ENCODE peak calls at places on chromosomes 12 and 14, in nine cellular contexts. P is NCI-H1417 treated with DMSO at 0.1 percent for 48 hours; I is H54; W is stimulated activated CD4-positive, alpha-beta T cell treated with anti-CD3 and anti-CD28 coated beads, Interleukin-2, amount 100 ng/mL, for 48 hours; Z is AG09309; U is activated T-helper 1 cell treated with Interleukin-2 at 50 U/mL for 16 hours; O is hypothalamus; Q is mucosa of descending colon; B is CD4-positive, CD25-positive, alpha-beta regulatory T cell. C is an unnamed sample.

GRCh38 chr12:54603872-54604271 is 15.4 kb upstream of the PPP1R1A start:
- DNase-seq in P (no peak), I (no peak), W (no peak), Z (no peak), U (no peak), O (no peak), Q (no peak), B (no peak), C (no peak)

GRCh38 chr12:75964150-75964549 is 67.4 kb downstream of the PHLDA1 start:
- DNase-seq in P (no peak), I (no peak), W (no peak), Z (no peak), U (no peak), O (no peak), Q (no peak), B (peak; percentile 43), C (peak; percentile 11)

GRCh38 chr14:78595797-78596196 is 425.6 kb downstream of the NRXN3 start:
- DNase-seq in P (no peak), I (no peak), W (no peak), Z (no peak), U (no peak), O (no peak), Q (no peak), B (no peak), C (no peak)

GRCh38 chr14:94366146-94366887 is 22.1 kb downstream of the SERPINA1 start:
- DNase-seq in P (no peak), I (no peak), W (no peak), Z (no peak), U (no peak), O (no peak), Q (no peak), B (no peak), C (no peak)

GRCh38 chr12:47789712-47790489 is 16.9 kb downstream of the SLC48A1 start:
- DNase-seq in P (no peak), I (no peak), W (no peak), Z (no peak), U (no peak), O (no peak), Q (peak; percentile 34), B (no peak), C (no peak)

GRCh38 chr12:77402726-77403125 is 337.4 kb upstream of the E2F7 start:
- DNase-seq in P (peak; percentile 61), I (no peak), W (no peak), Z (peak; percentile 33), U (no peak), O (no peak), Q (no peak), B (no peak), C (no peak)

GRCh38 chr14:90556050-90556477 is 159.2 kb downstream of the CALM1 start:
- DNase-seq in P (no peak), I (no peak), W (no peak), Z (no peak), U (no peak), O (peak; percentile 63), Q (no peak), B (no peak), C (no peak)

GRCh38 chr12:48286665-48287064 is 64.1 kb downstream of the ZNF641 start:
- DNase-seq in P (no peak), I (no peak), W (no peak), Z (no peak), U (no peak), O (no peak), Q (no peak), B (peak; percentile 11), C (no peak)

GRCh38 chr14:59664741-59665140 is 88.1 kb upstream of the CCDC175 start:
- DNase-seq in P (no peak), I (no peak), W (no peak), Z (no peak), U (no peak), O (no peak), Q (no peak), B (no peak), C (no peak)

GRCh38 chr12:111444706-111445310 is 39.1 kb downstream of the SH2B3 start:
- DNase-seq in P (no peak), I (no peak), W (peak; percentile 75), Z (no peak), U (peak; percentile 68), O (peak; percentile 18), Q (peak; percentile 86), B (peak; percentile 95), C (no peak)

GRCh38 chr12:8817856-8818255 is 4.6 kb upstream of the A2ML1 start:
- DNase-seq in P (no peak), I (no peak), W (no peak), Z (no peak), U (no peak), O (no peak), Q (no peak), B (no peak), C (no peak)

GRCh38 chr14:58107947-58108552 is 44.0 kb downstream of the ARMH4 start:
- DNase-seq in P (peak; percentile 18), I (no peak), W (peak; percentile 25), Z (peak; percentile 40), U (no peak), O (peak; percentile 27), Q (no peak), B (peak; percentile 68), C (peak; percentile 4)

GRCh38 chr14:66228267-66228970 is 257.8 kb upstream of the CCDC196 start:
- DNase-seq in P (no peak), I (no peak), W (peak; percentile 10), Z (no peak), U (no peak), O (no peak), Q (no peak), B (peak; percentile 11), C (no peak)

GRCh38 chr12:83958997-83959396 is 953.6 kb downstream of the SLC6A15 start:
- DNase-seq in P (no peak), I (no peak), W (no peak), Z (no peak), U (no peak), O (no peak), Q (no peak), B (no peak), C (no peak)

GRCh38 chr14:38737657-38738056 is 365.4 kb downstream of the SEC23A start:
- DNase-seq in P (no peak), I (no peak), W (no peak), Z (no peak), U (no peak), O (no peak), Q (no peak), B (no peak), C (no peak)

GRCh38 chr14:89137514-89138163 is 279.4 kb downstream of the FOXN3 start:
- DNase-seq in P (no peak), I (peak; percentile 73), W (no peak), Z (peak; percentile 86), U (no peak), O (no peak), Q (peak; percentile 62), B (no peak), C (no peak)

GRCh38 chr12:108757842-108758241 is 26.5 kb upstream of the CORO1C start:
- DNase-seq in P (no peak), I (no peak), W (no peak), Z (no peak), U (no peak), O (no peak), Q (no peak), B (no peak), C (no peak)

GRCh38 chr14:68376067-68376810 is 416.6 kb downstream of the ZFP36L1 start:
- DNase-seq in P (no peak), I (no peak), W (no peak), Z (no peak), U (no peak), O (no peak), Q (no peak), B (no peak), C (no peak)

GRCh38 chr14:37594916-37595808 is at the start of the genes FOXA1 and TTC6:
- DNase-seq in P (peak; percentile 77), I (peak; percentile 26), W (no peak), Z (no peak), U (no peak), O (no peak), Q (peak; percentile 79), B (peak; percentile 35), C (no peak)

GRCh38 chr14:106665814-106666213 is 1139.4 kb downstream of the TMEM121 start:
- DNase-seq in P (no peak), I (no peak), W (peak; percentile 28), Z (no peak), U (no peak), O (no peak), Q (no peak), B (no peak), C (no peak)

GRCh38 chr14:29749327-29749726 is 178.3 kb downstream of the PRKD1 start:
- DNase-seq in P (no peak), I (peak; percentile 11), W (no peak), Z (no peak), U (no peak), O (no peak), Q (no peak), B (no peak), C (no peak)

GRCh38 chr14:54138354-54139038 is 181.9 kb upstream of the BMP4 start:
- DNase-seq in P (no peak), I (no peak), W (no peak), Z (no peak), U (no peak), O (no peak), Q (no peak), B (no peak), C (no peak)

GRCh38 chr12:53999596-54000104 is 311 bp upstream of the HOXC9 start:
- DNase-seq in P (no peak), I (peak; percentile 80), W (no peak), Z (no peak), U (no peak), O (no peak), Q (peak; percentile 20), B (no peak), C (no peak)

GRCh38 chr12:110639336-110640178 is 25.6 kb downstream of the TCTN1 start:
- DNase-seq in P (no peak), I (no peak), W (no peak), Z (peak; percentile 27), U (no peak), O (peak; percentile 8), Q (no peak), B (no peak), C (no peak)

GRCh38 chr14:79278286-79278797 is 933.0 kb downstream of the DIO2 start:
- DNase-seq in P (no peak), I (no peak), W (no peak), Z (no peak), U (no peak), O (no peak), Q (peak; percentile 46), B (no peak), C (no peak)

GRCh38 chr14:52695481-52696091 is at the start of gene ERO1A:
- DNase-seq in P (peak; percentile 33), I (peak; percentile 43), W (peak; percentile 61), Z (peak; percentile 52), U (peak; percentile 47), O (peak; percentile 82), Q (peak; percentile 90), B (peak; percentile 62), C (no peak)

GRCh38 chr12:119964876-119965275 is 24.2 kb upstream of the BICDL1 start:
- DNase-seq in P (no peak), I (no peak), W (no peak), Z (no peak), U (no peak), O (no peak), Q (no peak), B (no peak), C (no peak)

GRCh38 chr12:27272375-27273028 is 28.4 kb downstream of the STK38L start:
- DNase-seq in P (peak; percentile 86), I (no peak), W (no peak), Z (no peak), U (no peak), O (no peak), Q (no peak), B (no peak), C (no peak)

GRCh38 chr14:34078117-34078743 is 127.4 kb upstream of the EGLN3 start:
- DNase-seq in P (no peak), I (no peak), W (no peak), Z (no peak), U (no peak), O (no peak), Q (no peak), B (no peak), C (peak; percentile 52)

GRCh38 chr12:124622764-124623163 is 55.4 kb upstream of the NCOR2 start:
- DNase-seq in P (no peak), I (no peak), W (no peak), Z (no peak), U (no peak), O (no peak), Q (no peak), B (no peak), C (no peak)

GRCh38 chr12:100652488-100652887 is 79.0 kb downstream of the GAS2L3 start:
- DNase-seq in P (no peak), I (no peak), W (no peak), Z (no peak), U (no peak), O (no peak), Q (no peak), B (no peak), C (no peak)

C was measured in CMK.